ENCODE peak calls at places on chromosome 4, in nine cellular contexts. U is H4; M is coronary artery; L is lower lobe of right lung; W is thoracic aorta; G is OCI-LY7; O is endothelial cell; B is activated T-cell treated with anti-CD3 and anti-CD28 coated beads, Interleukin-2, amount 50 U/mL, for 4 hours; D is hypothalamus. P is an unnamed sample.

GRCh38 chr4:6885953-6886557 is 23.6 kb upstream of the TBC1D14 start:
- DNase-seq in L (peak), M (peak), D (no peak), U (no peak), W (no peak), G (peak), O (no peak), B (no peak), P (no peak)

GRCh38 chr4:823761-824460 is 2.0 kb downstream of the CPLX1 start:
- DNase-seq in G (no peak), D (no peak), W (no peak), M (no peak), L (no peak), U (no peak), B (no peak), O (no peak), P (no peak)

GRCh38 chr4:104826171-104826570 is 320.5 kb upstream of the TET2 start:
- DNase-seq in W (no peak), D (no peak), O (no peak), U (no peak), G (no peak), M (no peak), L (no peak), B (no peak), P (no peak)

GRCh38 chr4:65071532-65071931 is 598.8 kb downstream of the EPHA5 start:
- DNase-seq in B (no peak), L (no peak), U (no peak), M (no peak), W (no peak), O (no peak), D (no peak), G (no peak), P (no peak)

GRCh38 chr4:159142985-159143384 is 40.1 kb downstream of the RAPGEF2 start:
- DNase-seq in G (no peak), U (no peak), L (no peak), W (no peak), B (no peak), O (no peak), M (no peak), D (no peak), P (no peak)

GRCh38 chr4:109846395-109847098 is 1.4 kb upstream of the LRIT3 start:
- DNase-seq in U (no peak), B (no peak), G (no peak), D (no peak), O (no peak), W (no peak), M (no peak), L (no peak), P (no peak)

GRCh38 chr4:185134176-185134869 is 8.7 kb upstream of the SLC25A4 start:
- DNase-seq in B (no peak), D (no peak), W (no peak), M (no peak), O (no peak), G (peak), L (no peak), U (peak), P (no peak)

GRCh38 chr4:54882616-54883015 is 224.9 kb downstream of the KIT start:
- DNase-seq in M (no peak), D (no peak), O (no peak), L (no peak), W (no peak), B (no peak), G (no peak), U (no peak), P (no peak)

GRCh38 chr4:27042411-27042810 is 181.8 kb downstream of the STIM2 start:
- DNase-seq in D (no peak), M (no peak), O (no peak), G (no peak), B (no peak), W (no peak), L (no peak), U (no peak), P (no peak)

GRCh38 chr4:8683462-8683861 is 90.9 kb downstream of the CPZ start:
- DNase-seq in U (no peak), L (no peak), B (no peak), W (no peak), G (no peak), M (no peak), D (no peak), O (no peak), P (no peak)